ENCODE peak calls at places on chromosomes 7 and 10, in four cellular contexts. L is foreskin fibroblast, W is progenitor cell of endocrine pancreas, A is astrocyte of the spinal cord. N is an unnamed sample.

GRCh38 chr7:69780377-69780776 is 182.1 kb downstream of the AUTS2 start:
- DNase-seq in A (no peak), L (no peak), W (no peak), N (peak)

GRCh38 chr10:100828744-100829102 is 83.3 kb downstream of the PAX2 start:
- DNase-seq in W (no peak), L (no peak), A (no peak), N (no peak)

GRCh38 chr10:80186364-80187012 is 18.8 kb downstream of the ANXA11 start:
- DNase-seq in L (peak), W (no peak), A (no peak), N (no peak)

GRCh38 chr10:72044417-72045041 is 43.8 kb downstream of the SPOCK2 start:
- DNase-seq in A (no peak), L (peak), W (no peak), N (peak)

GRCh38 chr10:47253030-47253637 is 46.9 kb upstream of the GDF10 start:
- DNase-seq in A (no peak), L (no peak), W (no peak), N (no peak)

GRCh38 chr10:48365668-48366067 is 59.2 kb downstream of the MAPK8 start:
- DNase-seq in W (no peak), L (no peak), A (no peak), N (no peak)

GRCh38 chr7:149171894-149172533 is 23.3 kb upstream of the ZNF282 start:
- DNase-seq in A (no peak), W (no peak), L (no peak), N (no peak)

GRCh38 chr7:151405588-151405987 is 4.2 kb downstream of the WDR86 start:
- DNase-seq in L (no peak), W (no peak), A (no peak), N (no peak)

GRCh38 chr7:107387077-107387476 is 82.8 kb upstream of the GPR22 start:
- DNase-seq in A (peak), W (no peak), L (peak), N (peak)

GRCh38 chr10:117266400-117266799 is 25.5 kb downstream of the SLC18A2 start:
- DNase-seq in L (no peak), W (no peak), A (no peak), N (no peak)

GRCh38 chr7:15757041-15757995 is 70.8 kb upstream of the MEOX2 start:
- DNase-seq in W (no peak), A (peak), L (peak), N (peak)

GRCh38 chr7:14207154-14207553 is 217.7 kb upstream of the ETV1 start:
- DNase-seq in W (no peak), L (peak), A (no peak), N (no peak)

GRCh38 chr10:43679509-43679908 is 30.8 kb upstream of the ZNF32 start:
- DNase-seq in W (no peak), L (peak), A (no peak), N (peak)

GRCh38 chr7:94996331-94996730 is 88.9 kb downstream of the PPP1R9A start:
- DNase-seq in L (no peak), A (no peak), W (no peak), N (no peak)

GRCh38 chr10:71501402-71501801 is 104.7 kb downstream of the CDH23 start:
- DNase-seq in L (no peak), W (no peak), A (no peak), N (no peak)

GRCh38 chr10:133026726-133027395 is 60.9 kb upstream of the ADGRA1 start:
- DNase-seq in L (no peak), A (no peak), W (no peak), N (no peak)

GRCh38 chr10:70283445-70284399 is at the start of gene NPFFR1:
- DNase-seq in W (peak), A (no peak), L (no peak), N (no peak)

GRCh38 chr7:466465-467191 is 53.0 kb downstream of the PDGFA start:
- DNase-seq in A (no peak), W (no peak), L (no peak), N (no peak)

GRCh38 chr10:17737021-17737965 is 14.7 kb upstream of the TMEM236 start:
- DNase-seq in A (peak), W (no peak), L (peak), N (peak)

GRCh38 chr7:131076032-131076431 is 251.6 kb upstream of the MKLN1 start:
- DNase-seq in A (peak), L (peak), W (no peak), N (peak)

GRCh38 chr7:192035-192649 is at the start of gene FAM20C:
- DNase-seq in A (peak), L (peak), W (peak), N (peak)

GRCh38 chr7:90982228-90982627 is 282.0 kb upstream of the FZD1 start:
- DNase-seq in W (no peak), L (no peak), A (no peak), N (no peak)

GRCh38 chr7:36119005-36119711 is 33.9 kb upstream of the EEPD1 start:
- DNase-seq in A (peak), W (no peak), L (peak), N (peak)

GRCh38 chr10:115604627-115605026 is 511.5 kb downstream of the ATRNL1 start:
- DNase-seq in W (no peak), A (no peak), L (peak), N (no peak)

GRCh38 chr7:140003913-140004382 is 58.8 kb downstream of the PARP12 start:
- DNase-seq in L (peak), A (peak), W (no peak), N (peak)

GRCh38 chr7:151113344-151114150 is 27.3 kb downstream of the AGAP3 start:
- DNase-seq in L (peak), W (no peak), A (peak), N (peak)

GRCh38 chr7:90817846-90818245 is 221.7 kb downstream of the CDK14 start:
- DNase-seq in W (no peak), A (no peak), L (no peak), N (no peak)

GRCh38 chr10:25334445-25334844 is 159.6 kb downstream of the GPR158 start:
- DNase-seq in L (no peak), A (no peak), W (no peak), N (no peak)

GRCh38 chr7:28891192-28891872 is 66.8 kb downstream of the TRIL start:
- DNase-seq in W (no peak), A (no peak), L (no peak), N (no peak)

GRCh38 chr7:22189741-22190140 is 167.2 kb downstream of the RAPGEF5 start:
- DNase-seq in L (no peak), W (no peak), A (no peak), N (no peak)

GRCh38 chr10:103752680-103753248 is 102.6 kb downstream of the SH3PXD2A start:
- DNase-seq in L (peak), W (no peak), A (no peak), N (no peak)

GRCh38 chr10:84342584-84342983 is 14.2 kb downstream of the CCSER2 start:
- DNase-seq in A (no peak), W (no peak), L (no peak), N (no peak)

GRCh38 chr7:129664029-129665012 is 52.8 kb downstream of the NRF1 start:
- DNase-seq in W (no peak), L (peak), A (peak), N (peak)

GRCh38 chr10:131831561-131831960 is 69.2 kb upstream of the PPP2R2D start:
- DNase-seq in W (no peak), L (no peak), A (no peak), N (no peak)

GRCh38 chr7:116271980-116272886 is 61.9 kb downstream of the TES start:
- DNase-seq in A (peak), W (no peak), L (peak), N (peak)

GRCh38 chr7:122453432-122453831 is 148.9 kb upstream of the FEZF1 start:
- DNase-seq in L (no peak), A (no peak), W (no peak), N (no peak)

GRCh38 chr7:16764942-16765341 is 11.4 kb downstream of the TSPAN13 start:
- DNase-seq in W (no peak), A (no peak), L (no peak), N (no peak)

GRCh38 chr10:48806282-48806681 is 121.6 kb downstream of the WDFY4 start:
- DNase-seq in A (no peak), L (no peak), W (no peak), N (no peak)

DNA sequence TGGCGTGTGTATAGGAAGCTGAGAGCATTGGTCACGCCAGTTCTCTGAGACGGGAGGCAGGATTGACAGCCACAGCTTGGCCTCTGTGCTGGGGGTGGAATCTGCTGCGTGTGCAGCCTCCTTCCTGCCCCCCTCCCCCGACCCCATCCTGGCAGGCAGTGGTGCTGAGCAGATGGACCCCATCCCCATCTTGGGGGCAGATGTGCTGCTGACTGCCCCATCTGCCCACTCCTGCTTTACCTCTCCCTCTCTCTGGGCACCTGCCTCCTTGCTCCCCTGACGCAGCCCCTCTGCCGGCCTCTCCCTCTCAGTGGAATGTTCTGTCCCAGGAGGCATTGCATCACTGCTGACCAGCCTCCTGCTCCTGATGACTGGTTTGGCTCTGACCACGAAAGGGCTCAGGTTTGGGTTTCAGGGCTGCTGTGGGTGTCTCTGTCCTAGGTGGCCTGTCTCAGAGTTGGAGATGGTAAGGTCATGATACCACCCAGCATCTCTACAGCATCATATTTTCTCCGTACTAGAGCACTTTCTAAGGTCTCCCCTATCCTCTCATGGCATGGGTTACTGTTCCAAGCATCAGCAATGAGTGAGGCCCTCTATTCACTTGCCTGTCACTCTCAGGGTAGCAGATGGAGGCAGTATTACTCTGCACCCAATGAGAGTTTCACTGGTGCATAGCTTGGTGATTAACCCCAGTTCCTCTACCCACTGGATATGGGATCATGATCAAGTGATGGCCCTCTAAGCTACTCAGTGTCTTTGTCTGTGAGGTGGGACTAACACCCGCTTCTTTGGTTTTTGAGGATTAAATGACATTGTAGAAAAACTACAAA is 81.9 kb downstream of the RBM20 start:
- DNase-seq in A (no peak), W (no peak), L (peak), N (peak)
- TF ChIP-seq CTCF in A (no peak), W (no peak), L (no peak), N (no peak)

DNA sequence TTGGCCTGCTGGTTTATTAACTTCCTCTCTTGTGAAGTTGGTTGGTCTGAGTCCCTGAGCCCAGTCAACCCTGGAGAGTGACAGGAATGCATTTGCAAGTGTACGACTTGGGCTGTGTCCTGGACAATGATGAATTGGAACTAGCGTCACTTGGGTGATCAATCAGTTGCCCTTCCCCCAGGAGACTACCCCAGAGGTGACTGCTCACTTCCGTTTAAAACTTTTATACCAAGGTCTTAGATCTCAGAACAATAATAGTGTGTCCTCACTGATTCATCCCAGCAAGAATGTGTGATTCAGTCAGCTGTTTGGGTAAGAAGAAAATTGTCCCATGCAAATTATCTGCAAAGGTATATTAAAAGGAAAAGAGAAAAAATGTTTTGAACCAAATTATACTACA is 102.9 kb upstream of the ARMC3 start:
- DNase-seq in A (peak), W (no peak), L (peak), N (peak)
- TF ChIP-seq CTCF in A (no peak), W (no peak), L (no peak), N (no peak)

GRCh38 chr10:92590623-92591549 is 2.0 kb upstream of the KIF11 start:
- DNase-seq in L (peak), A (peak), W (peak), N (peak)
- TF ChIP-seq CTCF in L (peak), A (peak), W (peak), N (peak)

DNA sequence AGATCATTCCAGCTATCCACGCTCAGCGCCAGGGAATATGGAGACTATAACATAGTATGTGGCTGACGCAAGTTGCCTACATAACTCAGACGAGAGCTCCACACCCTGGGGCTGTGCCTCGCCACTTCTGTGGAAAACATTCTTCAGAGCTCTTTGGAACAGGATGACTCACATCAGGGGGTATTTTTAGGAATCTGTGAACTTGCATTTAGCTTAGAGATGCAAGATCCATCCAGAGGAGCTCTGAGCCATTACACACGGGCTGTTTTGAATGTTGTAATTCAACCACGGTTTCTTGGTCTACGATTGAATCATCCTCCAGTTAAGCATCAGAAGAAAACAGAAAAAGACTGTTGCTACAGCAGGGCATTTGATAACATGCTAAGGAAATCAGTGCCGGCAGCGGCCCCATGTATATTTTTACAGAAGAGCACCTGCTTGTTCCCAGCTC is 481.4 kb upstream of the AKR1E2 start:
- DNase-seq in L (peak), A (peak), W (no peak), N (peak)
- TF ChIP-seq CTCF in L (peak), A (peak), W (no peak), N (peak)